ENCODE peak calls at places on chromosomes 13 and 19, in seven cellular contexts. M is stimulated activated CD8-positive, alpha-beta memory T cell treated with anti-CD3 and anti-CD28 coated beads, Interleukin-4, amount 100 ng/mL, for 24 hours; D is stimulated activated naive CD8-positive, alpha-beta T cell treated with anti-CD3 and anti-CD28 coated beads, Interleukin-15, Interleukin-2, amounts not matched to agents 100 U/mL and 50 U/mL, for 24 hours; L is NCI-H345; C is H1; Z is IMR-90; B is fibroblast of lung. X is an unnamed sample.

GRCh38 chr19:49468746-49469447 is 5.1 kb upstream of the FLT3LG start:
- DNase-seq in M (no peak), D (peak), L (no peak), C (no peak), Z (no peak), B (peak), X (no peak)

GRCh38 chr19:17510220-17510993 is 1.0 kb upstream of the PGLS start:
- DNase-seq in M (no peak), D (no peak), L (no peak), C (no peak), Z (no peak), B (peak), X (no peak)

GRCh38 chr19:13888281-13888680 is 11.3 kb downstream of the NANOS3 start:
- DNase-seq in M (no peak), D (no peak), L (no peak), C (no peak), Z (no peak), B (no peak), X (no peak)

GRCh38 chr19:29777916-29778315 is 33.9 kb upstream of the CCNE1 start:
- DNase-seq in M (no peak), D (no peak), L (no peak), C (no peak), Z (no peak), B (no peak), X (no peak)

GRCh38 chr13:60627071-60627686 is 230.2 kb downstream of the TDRD3 start:
- DNase-seq in M (no peak), D (peak), L (peak), C (peak), Z (peak), B (peak), X (peak)

GRCh38 chr19:13163609-13164364 is 13.6 kb downstream of the IER2 start:
- DNase-seq in M (no peak), D (peak), L (no peak), C (no peak), Z (peak), B (peak), X (no peak)

GRCh38 chr19:5048091-5048726 is 79.3 kb downstream of the KDM4B start:
- DNase-seq in M (peak), D (peak), L (peak), C (peak), Z (peak), B (peak), X (peak)

GRCh38 chr13:35711909-35712308 is 235.4 kb upstream of the MAB21L1 start:
- DNase-seq in M (no peak), D (no peak), L (no peak), C (no peak), Z (no peak), B (no peak), X (no peak)

GRCh38 chr13:43431279-43431678 is 355.5 kb downstream of the ENOX1 start:
- DNase-seq in M (no peak), D (no peak), L (no peak), C (no peak), Z (no peak), B (no peak), X (no peak)

GRCh38 chr13:102510072-102510471 is 86.7 kb upstream of the TPP2 start:
- DNase-seq in M (no peak), D (no peak), L (no peak), C (no peak), Z (no peak), B (no peak), X (no peak)

GRCh38 chr19:41324231-41324702 is 14.3 kb downstream of the CCDC97 start:
- DNase-seq in M (no peak), D (no peak), L (no peak), C (no peak), Z (no peak), B (no peak), X (no peak)